ENCODE peak calls at places on chromosomes 12 and 14, in seven cellular contexts. F is uterus, W is tibial artery, O is left ventricle myocardium inferior, V is right cardiac atrium, U is Panc1, M is esophagus muscularis mucosa. D is an unnamed sample. For H3K9me3, the result is how much of the 10 kb centered on the place peaks cover.

GRCh38 chr14:99534863-99535262 is 53.7 kb downstream of the CCNK start:
- DNase-seq in F (no peak), W (no peak), O (peak), V (no peak), U (no peak), M (no peak), D (no peak)

GRCh38 chr12:45613306-45613705 is 116.2 kb upstream of the ARID2 start:
- DNase-seq in F (no peak), W (no peak), O (no peak), V (no peak), U (no peak), M (no peak), D (no peak)

GRCh38 chr14:32900602-32901001 is 38.1 kb upstream of the NPAS3 start:
- DNase-seq in F (no peak), W (no peak), O (no peak), V (no peak), U (no peak), M (no peak), D (peak)

GRCh38 chr12:65858831-65859230 is 34.5 kb downstream of the HMGA2 start:
- DNase-seq in F (no peak), W (no peak), O (no peak), V (no peak), U (no peak), M (no peak), D (peak)

GRCh38 chr12:12803186-12803585 is 10.0 kb upstream of the DDX47 start:
- DNase-seq in F (peak), W (peak), O (no peak), V (peak), U (no peak), M (no peak), D (peak)

GRCh38 chr12:67593041-67593870 is 55.3 kb upstream of the DYRK2 start:
- DNase-seq in F (no peak), W (no peak), O (no peak), V (no peak), U (no peak), M (peak), D (peak)

GRCh38 chr12:45988259-45988658 is 2.1 kb downstream of the SCAF11 start:
- DNase-seq in F (no peak), W (no peak), O (no peak), V (no peak), U (no peak), M (no peak), D (no peak)

GRCh38 chr12:4133636-4134433 is 139.7 kb upstream of the CCND2 start:
- DNase-seq in F (no peak), W (no peak), O (no peak), V (no peak), U (no peak), M (no peak), D (no peak)

GRCh38 chr12:33575346-33575745 is 135.7 kb upstream of the SYT10 start:
- DNase-seq in F (no peak), W (no peak), O (no peak), V (no peak), U (no peak), M (no peak), D (no peak)

GRCh38 chr12:51326762-51327439 is 2.9 kb upstream of the BIN2 start:
- DNase-seq in F (no peak), W (no peak), O (no peak), V (peak), U (no peak), M (no peak), D (no peak)

GRCh38 chr12:50050410-50051280 is 6.8 kb upstream of the ASIC1 start:
- DNase-seq in F (peak), W (peak), O (peak), V (peak), U (no peak), M (peak), D (peak)

GRCh38 chr14:20712900-20713299 is 24.3 kb downstream of the ANG start:
- DNase-seq in F (no peak), W (no peak), O (no peak), V (no peak), U (no peak), M (no peak), D (no peak)

GRCh38 chr14:65940056-65940735 is 527.7 kb downstream of the FUT8 start:
- DNase-seq in F (no peak), W (no peak), O (no peak), V (no peak), U (no peak), M (no peak), D (peak)

GRCh38 chr12:113259499-113259953 is 38.3 kb downstream of the TPCN1 start:
- DNase-seq in F (peak), W (peak), O (peak), V (peak), U (no peak), M (no peak), D (peak)

GRCh38 chr12:6961695-6962284 is 8.7 kb downstream of the PHB2 start:
- DNase-seq in F (peak), W (peak), O (peak), V (peak), U (no peak), M (no peak), D (peak)

GRCh38 chr14:22264759-22265158 is 324.3 kb downstream of the DAD1 start:
- DNase-seq in F (no peak), W (no peak), O (no peak), V (no peak), U (no peak), M (no peak), D (no peak)

GRCh38 chr12:99146185-99146584 is 501.1 kb downstream of the APAF1 start:
- DNase-seq in F (no peak), W (no peak), O (no peak), V (peak), U (no peak), M (no peak), D (peak)

GRCh38 chr14:33792387-33793368 is 158.2 kb downstream of the EGLN3 start:
- DNase-seq in F (peak), W (peak), O (peak), V (peak), U (peak), M (peak), D (peak)

GRCh38 chr14:89912667-89913211 is 41.8 kb downstream of the EFCAB11 start:
- DNase-seq in F (peak), W (no peak), O (no peak), V (no peak), U (no peak), M (no peak), D (no peak)

GRCh38 chr12:121786441-121786825 is 7.1 kb downstream of the RHOF start:
- DNase-seq in F (peak), W (no peak), O (no peak), V (peak), U (no peak), M (no peak), D (no peak)

GRCh38 chr12:19946549-19946948 is 421.8 kb upstream of the PDE3A start:
- DNase-seq in F (no peak), W (peak), O (no peak), V (no peak), U (peak), M (no peak), D (no peak)

GRCh38 chr12:6089041-6089823 is 35.2 kb downstream of the VWF start:
- DNase-seq in F (no peak), W (peak), O (no peak), V (no peak), U (no peak), M (no peak), D (no peak)

GRCh38 chr14:90654831-90655276 is 161.4 kb downstream of the TTC7B start:
- DNase-seq in F (no peak), W (no peak), O (no peak), V (no peak), U (no peak), M (no peak), D (no peak)

GRCh38 chr12:24561882-24562760 is 386.8 kb downstream of the BCAT1 start:
- DNase-seq in F (peak), W (peak), O (peak), V (peak), U (no peak), M (no peak), D (peak)

GRCh38 chr14:105376521-105377440 is 21.6 kb upstream of the TEX22 start:
- DNase-seq in F (no peak), W (no peak), O (no peak), V (peak), U (no peak), M (no peak), D (no peak)

GRCh38 chr14:101507306-101508150 is 53.8 kb upstream of the DIO3 start:
- DNase-seq in F (peak), W (peak), O (peak), V (peak), U (no peak), M (no peak), D (no peak)

GRCh38 chr12:54624316-54625279 is 10.1 kb downstream of the LACRT start:
- DNase-seq in F (no peak), W (no peak), O (no peak), V (no peak), U (no peak), M (no peak), D (peak)

GRCh38 chr12:54371328-54372112 is 7.2 kb upstream of the GPR84 start:
- DNase-seq in F (peak), W (peak), O (peak), V (peak), U (no peak), M (no peak), D (peak)

GRCh38 chr14:59969319-59969718 is 49.4 kb downstream of the LRRC9 start:
- DNase-seq in F (no peak), W (no peak), O (no peak), V (no peak), U (no peak), M (no peak), D (no peak)

GRCh38 chr12:127205781-127206535 is 1061.0 kb upstream of the TMEM132C start:
- DNase-seq in F (no peak), W (no peak), O (no peak), V (no peak), U (no peak), M (no peak), D (no peak)

GRCh38 chr12:69163681-69164362 is 75.5 kb upstream of the CPSF6 start:
- DNase-seq in F (no peak), W (no peak), O (no peak), V (no peak), U (no peak), M (peak), D (no peak)

GRCh38 chr14:76045773-76046172 is 60.2 kb downstream of the IFT43 start:
- DNase-seq in F (no peak), W (no peak), O (no peak), V (no peak), U (no peak), M (no peak), D (no peak)

GRCh38 chr14:20690848-20691640 is 2.5 kb downstream of the ANG start:
- DNase-seq in F (peak), W (no peak), O (no peak), V (no peak), U (peak), M (no peak), D (peak)

GRCh38 chr12:88375960-88376305 is 204.3 kb downstream of the KITLG start:
- DNase-seq in F (no peak), W (no peak), O (no peak), V (no peak), U (no peak), M (no peak), D (no peak)

GRCh38 chr12:79344855-79345840 is 345.6 kb downstream of the PAWR start:
- DNase-seq in F (no peak), W (no peak), O (no peak), V (no peak), U (peak), M (no peak), D (peak)

GRCh38 chr12:30926243-30927209 is at the start of gene TSPAN11:
- DNase-seq in F (no peak), W (peak), O (peak), V (peak), U (no peak), M (no peak), D (peak)

GRCh38 chr14:94756310-94756709 is 13.6 kb downstream of the GSC start:
- DNase-seq in F (no peak), W (no peak), O (no peak), V (no peak), U (no peak), M (no peak), D (no peak)

GRCh38 chr12:113231275-113232231 is 10.3 kb downstream of the TPCN1 start:
- DNase-seq in F (no peak), W (peak), O (no peak), V (peak), U (no peak), M (no peak), D (no peak)

GRCh38 chr14:75566321-75566720 is 12.1 kb upstream of the FLVCR2 start:
- DNase-seq in F (no peak), W (no peak), O (no peak), V (no peak), U (peak), M (no peak), D (no peak)

GRCh38 chr14:104115691-104116543 is 22.5 kb upstream of the KIF26A start:
- DNase-seq in F (peak), W (peak), O (peak), V (peak), U (no peak), M (no peak), D (no peak)
- H3K27ac ChIP-seq in F (no peak), W (no peak), O (no peak), V (no peak), U (no peak), M (no peak), D (no peak)

GRCh38 chr12:34625116-34625515 is 602.8 kb downstream of the ALG10 start:
- DNase-seq in F (no peak), W (no peak), O (no peak), V (no peak), U (peak), M (no peak), D (no peak)

GRCh38 chr12:34626363-34627157 is 604.3 kb downstream of the ALG10 start:
- DNase-seq in F (no peak), W (no peak), O (no peak), V (no peak), U (no peak), M (no peak), D (no peak)
- H3K9me3 ChIP-seq in F (under half), W (under half), O (under half), V (under half), U (under half), M (under half), D (under half)

GRCh38 chr14:54370323-54371125 is 26.3 kb upstream of the CDKN3 start:
- DNase-seq in F (no peak), W (no peak), O (no peak), V (no peak), U (no peak), M (no peak), D (no peak)

GRCh38 chr14:54364555-54365415 is 32.0 kb upstream of the CDKN3 start:
- DNase-seq in F (peak), W (peak), O (peak), V (peak), U (no peak), M (no peak), D (peak)

GRCh38 chr14:54369343-54369742 is 27.5 kb upstream of the CDKN3 start:
- DNase-seq in F (no peak), W (no peak), O (no peak), V (no peak), U (no peak), M (no peak), D (no peak)

GRCh38 chr14:54362759-54363437 is 33.9 kb upstream of the CDKN3 start:
- DNase-seq in F (no peak), W (no peak), O (no peak), V (no peak), U (no peak), M (no peak), D (peak)

GRCh38 chr14:54366726-54367707 is 29.8 kb upstream of the CDKN3 start:
- DNase-seq in F (peak), W (no peak), O (no peak), V (no peak), U (peak), M (no peak), D (peak)
- H3K27ac ChIP-seq in F (peak), W (no peak), O (peak), V (no peak), U (no peak), M (peak), D (peak)

DNA sequence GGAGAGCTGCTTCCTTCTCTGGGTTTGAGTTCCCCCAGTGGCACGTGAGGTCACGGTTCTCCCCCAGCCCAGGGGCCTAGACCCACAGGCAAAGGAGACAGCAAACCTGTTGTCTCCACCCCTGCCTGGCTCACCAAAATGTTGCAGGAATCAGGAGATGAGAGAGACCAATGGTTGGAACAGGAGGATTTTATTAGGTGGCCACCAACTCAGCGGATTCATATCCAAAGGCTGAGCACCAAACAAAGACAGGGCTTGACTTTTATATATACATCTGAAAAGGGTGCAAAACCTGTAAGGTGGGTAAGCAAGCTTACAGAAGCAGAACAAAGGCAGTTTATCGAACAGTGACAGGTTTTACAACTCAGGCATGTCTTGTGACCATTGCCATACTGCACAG is 9.2 kb upstream of the ADAM21 start:
- DNase-seq in F (no peak), W (no peak), O (no peak), V (no peak), U (no peak), M (no peak), D (no peak)
- H3K9me3 ChIP-seq in F (under half), W (under half), O (under half), V (under half), U (under half), M (under half), D (under half)

GRCh38 chr12:63150255-63151060 is 543 bp downstream of the AVPR1A start:
- DNase-seq in F (peak), W (peak), O (peak), V (peak), U (no peak), M (no peak), D (peak)
- H3K27ac ChIP-seq in F (peak), W (peak), O (peak), V (no peak), U (no peak), M (peak), D (no peak)

DNA sequence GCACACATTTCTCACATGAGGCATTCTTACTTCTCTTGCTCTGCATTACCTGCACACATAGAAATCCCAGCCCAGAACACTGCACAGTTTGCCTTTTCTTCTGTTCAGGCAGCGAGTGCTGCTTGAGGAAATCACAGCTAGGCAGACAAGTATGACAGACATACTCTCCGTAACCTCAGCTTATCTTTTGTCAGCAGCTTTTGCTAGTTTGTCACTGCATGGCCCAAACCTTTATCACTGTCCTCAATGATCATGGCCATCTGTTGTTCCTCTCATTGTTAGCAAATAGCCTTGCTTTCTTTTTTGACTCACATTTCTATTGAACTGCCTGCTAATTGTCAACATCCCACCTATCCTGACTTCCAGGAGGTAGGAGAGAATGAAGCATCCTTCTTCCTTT is 5.3 kb downstream of the ZNF10 start:
- DNase-seq in F (no peak), W (no peak), O (no peak), V (no peak), U (no peak), M (no peak), D (no peak)
- H3K9me3 ChIP-seq in F (half or more), W (half or more), O (half or more), V (under half), U (half or more), M (half or more), D (under half)

GRCh38 chr14:103688441-103688840 is 26.8 kb downstream of the XRCC3 start:
- DNase-seq in F (no peak), W (no peak), O (no peak), V (no peak), U (no peak), M (no peak), D (no peak)
- H3K27ac ChIP-seq in F (no peak), W (peak), O (peak), V (no peak), U (no peak), M (peak), D (no peak)

GRCh38 chr12:120711411-120711810 is 1.2 kb downstream of the UNC119B start:
- DNase-seq in F (no peak), W (no peak), O (no peak), V (peak), U (no peak), M (no peak), D (no peak)

GRCh38 chr12:120713861-120714482 is 3.7 kb downstream of the UNC119B start:
- DNase-seq in F (peak), W (no peak), O (no peak), V (peak), U (peak), M (no peak), D (peak)

GRCh38 chr12:120710805-120711296 is 593 bp downstream of the UNC119B start:
- DNase-seq in F (peak), W (no peak), O (no peak), V (peak), U (no peak), M (no peak), D (no peak)

GRCh38 chr12:120709976-120710804 is at the start of gene UNC119B:
- DNase-seq in F (peak), W (peak), O (peak), V (peak), U (no peak), M (no peak), D (peak)

DNA sequence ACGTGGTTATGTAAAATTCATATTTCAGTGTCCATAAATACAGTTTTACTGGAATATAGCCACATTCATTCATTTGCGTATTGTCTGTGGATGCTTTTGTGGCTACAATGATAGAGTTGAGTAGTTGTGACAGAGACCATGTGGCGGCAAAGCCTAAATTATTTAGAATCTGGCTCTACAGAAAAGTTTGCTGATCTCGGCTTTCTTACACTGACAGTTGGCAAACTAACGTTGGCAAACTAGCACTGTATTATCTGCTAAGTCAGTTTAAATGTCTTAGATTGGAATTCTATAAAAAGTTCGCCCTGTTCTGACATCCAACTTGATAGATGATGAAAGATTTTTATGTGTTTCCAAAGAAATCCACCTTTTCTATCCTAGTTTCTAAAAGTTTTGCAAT is 2.4 kb downstream of the UNC119B start:
- DNase-seq in F (no peak), W (no peak), O (no peak), V (no peak), U (no peak), M (no peak), D (no peak)
- H3K9me3 ChIP-seq in F (under half), W (under half), O (under half), V (under half), U (under half), M (under half), D (under half)

GRCh38 chr14:92108345-92109254 is 2.2 kb upstream of the ATXN3 start:
- DNase-seq in F (no peak), W (no peak), O (no peak), V (no peak), U (no peak), M (no peak), D (peak)

GRCh38 chr14:92103363-92103762 is 3.0 kb downstream of the ATXN3 start:
- DNase-seq in F (no peak), W (no peak), O (no peak), V (no peak), U (no peak), M (no peak), D (no peak)

GRCh38 chr14:92105845-92106094 is 612 bp downstream of the ATXN3 start:
- DNase-seq in F (peak), W (peak), O (peak), V (peak), U (no peak), M (peak), D (no peak)

GRCh38 chr14:92105073-92105844 is 1.1 kb downstream of the ATXN3 start:
- DNase-seq in F (no peak), W (no peak), O (no peak), V (no peak), U (no peak), M (no peak), D (peak)

GRCh38 chr14:92106095-92106937 is at the start of gene ATXN3:
- DNase-seq in F (peak), W (peak), O (peak), V (peak), U (peak), M (peak), D (peak)
- H3K27ac ChIP-seq in F (peak), W (peak), O (peak), V (peak), U (peak), M (peak), D (peak)